ENCODE peak calls at places on chromosomes 2 and 18, in six cellular contexts. L is transverse colon, O is esophagus squamous epithelium, N is GM12891, M is testis, F is H54. A is an unnamed sample.
A peak's percentile ranks its signal among the peaks of the same experiment; 100 is the strongest.

GRCh38 chr18:58862851-58863538 is 1.7 kb upstream of the ZNF532 start:
- DNase-seq in L (peak; percentile 28), O (no peak), N (peak; percentile 49), M (peak; percentile 41), F (peak; percentile 26), A (peak; percentile 25)

GRCh38 chr18:55038162-55038561 is 78.9 kb upstream of the CCDC68 start:
- DNase-seq in L (no peak), O (no peak), N (no peak), M (no peak), F (no peak), A (no peak)

GRCh38 chr2:54000122-54000521 is 29.3 kb upstream of the PSME4 start:
- DNase-seq in L (no peak), O (no peak), N (no peak), M (no peak), F (no peak), A (no peak)

GRCh38 chr2:164693834-164694233 is 72.6 kb upstream of the GRB14 start:
- DNase-seq in L (no peak), O (no peak), N (no peak), M (no peak), F (no peak), A (no peak)

GRCh38 chr18:2526320-2526719 is 45.0 kb downstream of the METTL4 start:
- DNase-seq in L (no peak), O (no peak), N (no peak), M (no peak), F (no peak), A (no peak)

GRCh38 chr2:240642806-240643092 is 17.5 kb downstream of the GPR35 start:
- DNase-seq in L (no peak), O (no peak), N (no peak), M (no peak), F (no peak), A (no peak)

GRCh38 chr2:8441986-8442385 is 239.9 kb upstream of the ID2 start:
- DNase-seq in L (no peak), O (no peak), N (no peak), M (no peak), F (no peak), A (no peak)

GRCh38 chr2:206846854-206847834 is 81.7 kb downstream of the FASTKD2 start:
- DNase-seq in L (no peak), O (no peak), N (no peak), M (no peak), F (no peak), A (no peak)

GRCh38 chr2:71001592-71002570 is 7.2 kb upstream of the TEX261 start:
- DNase-seq in L (no peak), O (no peak), N (no peak), M (no peak), F (no peak), A (no peak)

GRCh38 chr2:10530607-10531239 is 82.6 kb upstream of the ODC1 start:
- DNase-seq in L (no peak), O (no peak), N (no peak), M (no peak), F (no peak), A (no peak)

GRCh38 chr2:152243723-152244122 is 68.2 kb upstream of the STAM2 start:
- DNase-seq in L (no peak), O (no peak), N (no peak), M (no peak), F (no peak), A (no peak)

GRCh38 chr2:10305715-10306114 is 3.0 kb downstream of the HPCAL1 start:
- DNase-seq in L (peak; percentile 21), O (no peak), N (no peak), M (peak; percentile 71), F (no peak), A (no peak)

GRCh38 chr2:64296150-64296500 is 151.9 kb upstream of the PELI1 start:
- DNase-seq in L (no peak), O (no peak), N (no peak), M (peak; percentile 41), F (no peak), A (no peak)

GRCh38 chr2:210421916-210422315 is 54.6 kb downstream of the LANCL1 start:
- DNase-seq in L (no peak), O (no peak), N (no peak), M (no peak), F (no peak), A (no peak)

GRCh38 chr18:12742453-12742852 is 39.6 kb downstream of the PSMG2 start:
- DNase-seq in L (no peak), O (no peak), N (no peak), M (no peak), F (no peak), A (no peak)

GRCh38 chr2:116809074-116809473 is 1005.4 kb upstream of the DDX18 start:
- DNase-seq in L (no peak), O (no peak), N (no peak), M (no peak), F (no peak), A (no peak)

GRCh38 chr2:240293126-240293864 is 142.2 kb upstream of the GPC1 start:
- DNase-seq in L (no peak), O (no peak), N (no peak), M (no peak), F (no peak), A (no peak)

GRCh38 chr18:35497006-35497333 is 790 bp downstream of the INO80C start:
- DNase-seq in L (peak; percentile 59), O (no peak), N (no peak), M (no peak), F (no peak), A (no peak)

GRCh38 chr2:181738074-181738473 is 57.8 kb upstream of the NEUROD1 start:
- DNase-seq in L (no peak), O (no peak), N (no peak), M (no peak), F (no peak), A (peak; percentile 25)

GRCh38 chr2:675460-675859 is 1.7 kb downstream of the TMEM18 start:
- DNase-seq in L (no peak), O (no peak), N (no peak), M (no peak), F (no peak), A (no peak)

GRCh38 chr2:676647-677055 is 555 bp downstream of the TMEM18 start:
- DNase-seq in L (peak; percentile 99), O (peak; percentile 99), N (peak; percentile 93), M (peak; percentile 99), F (peak; percentile 80), A (peak; percentile 98)

GRCh38 chr2:675982-676646 is 1.1 kb downstream of the TMEM18 start:
- DNase-seq in L (peak; percentile 46), O (no peak), N (no peak), M (peak; percentile 69), F (peak; percentile 40), A (peak; percentile 56)

GRCh38 chr2:678964-679363 is 1.8 kb upstream of the TMEM18 start:
- DNase-seq in L (no peak), O (no peak), N (no peak), M (no peak), F (no peak), A (no peak)

DNA sequence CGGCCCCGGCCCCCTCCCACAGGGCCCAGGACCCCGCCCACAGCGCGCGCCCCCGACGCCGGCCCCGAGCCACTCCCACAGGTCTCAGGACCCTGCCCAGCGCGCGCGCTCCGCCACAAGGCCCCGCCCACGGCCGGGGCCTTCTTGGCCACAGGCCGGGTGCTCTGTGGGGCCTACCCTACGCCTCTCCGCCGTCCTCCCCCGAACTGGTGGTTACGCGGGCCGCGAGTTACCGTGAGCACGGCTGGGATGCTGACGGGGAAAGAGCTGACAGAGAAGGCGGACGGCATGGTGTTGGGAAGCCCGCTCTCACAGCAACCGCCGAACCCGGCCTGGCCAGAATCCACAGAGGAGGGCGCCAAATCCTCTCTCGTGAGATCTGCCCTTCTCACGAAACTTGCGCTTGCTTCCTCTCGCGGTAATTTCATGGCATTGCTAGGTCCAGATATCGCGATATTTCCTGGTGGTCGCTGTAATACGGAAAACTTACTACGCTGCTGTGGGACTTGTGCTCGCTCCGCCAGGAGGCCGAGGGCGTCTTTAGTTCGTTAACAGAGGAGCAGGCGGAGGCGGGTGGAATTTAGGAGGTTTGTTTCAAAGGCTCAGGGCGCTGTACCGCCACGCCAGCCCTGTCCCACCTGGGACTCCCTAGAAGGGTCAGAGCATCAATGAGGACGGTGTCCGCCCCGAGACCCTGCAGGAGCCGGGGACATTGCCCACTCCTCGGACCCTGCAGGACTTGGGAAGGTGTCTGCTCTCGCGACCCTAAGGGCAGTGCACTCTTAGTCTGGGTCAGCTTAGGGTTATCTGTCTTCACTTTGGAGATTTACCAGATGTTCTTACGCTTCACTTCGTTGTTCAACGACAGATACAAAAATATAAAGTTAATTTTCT is at the start of gene TMEM18:
- DNase-seq in L (peak; percentile 94), O (peak; percentile 99), N (peak; percentile 72), M (peak; percentile 97), F (peak; percentile 86), A (peak; percentile 98)
- TF ChIP-seq POLR2A in L (peak; percentile 94), O (no peak), N (peak; percentile 98), M (peak; percentile 11), F (peak; percentile 76), A (peak; percentile 98)

GRCh38 chr2:75204833-75205232 is 5.5 kb upstream of the TACR1 start:
- DNase-seq in L (no peak), O (no peak), N (no peak), M (no peak), F (no peak), A (no peak)
- TF ChIP-seq POLR2A in L (no peak), O (no peak), N (no peak), M (no peak), F (no peak), A (no peak)

GRCh38 chr2:113088173-113088992 is 20.6 kb downstream of the IL1F10 start:
- DNase-seq in L (no peak), O (no peak), N (no peak), M (no peak), F (no peak), A (no peak)

GRCh38 chr2:113084249-113085000 is 16.7 kb downstream of the IL1F10 start:
- DNase-seq in L (no peak), O (no peak), N (no peak), M (no peak), F (no peak), A (peak; percentile 20)

GRCh38 chr2:113085542-113085941 is 17.8 kb downstream of the IL1F10 start:
- DNase-seq in L (no peak), O (no peak), N (no peak), M (no peak), F (no peak), A (peak; percentile 3)

GRCh38 chr2:113089907-113090306 is 22.1 kb downstream of the IL1F10 start:
- DNase-seq in L (no peak), O (no peak), N (no peak), M (no peak), F (no peak), A (no peak)
- TF ChIP-seq POLR2A in L (no peak), O (no peak), N (no peak), M (no peak), F (no peak), A (no peak)

DNA sequence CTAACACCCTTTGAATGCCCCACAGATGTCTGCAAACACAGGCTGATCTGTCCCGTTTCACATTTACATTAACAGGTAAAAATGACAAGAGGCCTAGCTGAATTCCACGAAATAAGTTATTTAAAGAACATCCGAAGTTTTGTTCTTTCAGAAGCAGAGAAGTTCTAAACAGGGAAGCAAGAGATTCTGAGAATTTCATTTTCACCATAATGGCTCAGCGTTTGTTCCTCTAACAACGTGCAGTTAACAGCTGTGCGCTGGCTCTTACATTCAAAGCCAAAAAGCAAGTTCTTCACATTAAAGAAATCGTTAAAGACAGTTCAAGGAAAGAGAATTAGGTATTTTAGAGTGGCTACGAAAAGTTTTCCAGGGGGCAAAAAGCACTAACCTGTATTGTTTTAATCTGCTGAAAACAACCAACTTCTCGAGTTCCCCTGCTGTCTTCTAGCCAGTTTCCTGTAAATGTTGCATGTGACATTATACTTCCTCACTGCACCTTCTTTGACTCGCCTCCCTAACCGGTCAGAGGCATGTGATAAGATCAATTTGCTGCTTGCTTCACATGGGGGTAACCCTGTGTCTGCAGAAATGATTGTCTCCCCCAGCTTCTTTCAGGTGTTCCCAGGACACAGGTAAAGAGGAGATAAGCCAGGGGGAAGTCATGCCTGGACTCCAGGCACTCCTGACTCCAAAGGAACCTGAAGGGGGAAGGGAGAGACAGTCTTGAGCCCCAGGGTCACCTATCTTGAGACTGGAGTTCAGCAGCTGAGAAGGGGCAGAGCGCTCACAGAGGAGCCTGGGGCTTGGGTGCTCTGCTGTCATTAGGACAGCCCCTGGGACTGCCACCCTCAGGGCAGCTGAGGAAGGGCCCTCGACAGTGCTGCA is 36.8 kb upstream of the WIPF1 start:
- DNase-seq in L (peak; percentile 26), O (no peak), N (no peak), M (no peak), F (no peak), A (peak; percentile 60)
- TF ChIP-seq POLR2A in L (peak; percentile 42), O (no peak), N (peak; percentile 57), M (no peak), F (no peak), A (peak; percentile 27)

A was measured in erythroblast.